ENCODE peak calls at places on chromosomes 4 and X, in eight cellular contexts. U is H9; M is MG63; J is cardiac muscle cell; K is right lobe of liver; X is CD4-positive, alpha-beta memory T cell; V is CD8-positive, alpha-beta memory T cell; S is prostate gland. L is an unnamed sample.

GRCh38 chrX:101051549-101052302 is at the start of gene TRMT2B:
- DNase-seq in K (peak; percentile 82), M (peak; percentile 80), U (peak; percentile 78), X (peak; percentile 81), S (peak; percentile 78), V (peak; percentile 70), J (peak; percentile 70), L (peak; percentile 85)

GRCh38 chrX:115616943-115617563 is 56.1 kb downstream of the PLS3 start:
- DNase-seq in U (no peak), M (peak; percentile 54), J (peak; percentile 30), V (no peak), S (no peak), K (no peak), X (no peak), L (no peak)

GRCh38 chr4:174522183-174523002 is at the start of gene HPGD:
- DNase-seq in V (peak; percentile 77), M (peak; percentile 45), S (peak; percentile 44), J (no peak), U (peak; percentile 68), K (peak; percentile 89), X (peak; percentile 77), L (peak; percentile 53)

GRCh38 chr4:22515888-22516541 is at the start of gene ADGRA3:
- DNase-seq in U (peak; percentile 79), J (peak; percentile 84), M (peak; percentile 76), X (no peak), V (no peak), K (peak; percentile 88), S (peak; percentile 69), L (no peak)

GRCh38 chrX:21683910-21684309 is 25.8 kb upstream of the KLHL34 start:
- DNase-seq in J (no peak), V (no peak), U (no peak), K (no peak), X (no peak), S (no peak), M (no peak), L (no peak)

GRCh38 chr4:10063544-10064300 is 42.4 kb upstream of the SLC2A9 start:
- DNase-seq in X (no peak), K (peak; percentile 78), M (peak; percentile 53), V (no peak), U (peak; percentile 82), J (peak; percentile 94), S (peak; percentile 88), L (no peak)

GRCh38 chr4:23237771-23238170 is 545.0 kb downstream of the GBA3 start:
- DNase-seq in M (no peak), V (no peak), S (no peak), X (no peak), K (peak; percentile 68), U (no peak), J (peak; percentile 12), L (no peak)

GRCh38 chr4:52106701-52107100 is 55.6 kb downstream of the SPATA18 start:
- DNase-seq in J (no peak), S (peak; percentile 22), X (no peak), U (no peak), M (no peak), K (no peak), V (no peak), L (no peak)

GRCh38 chrX:150460063-150460462 is 96.9 kb downstream of the MAMLD1 start:
- DNase-seq in M (no peak), K (no peak), S (no peak), V (no peak), U (no peak), X (no peak), J (no peak), L (no peak)

GRCh38 chrX:72045552-72046277 is 86.0 kb downstream of the RTL5 start:
- DNase-seq in M (no peak), J (no peak), X (no peak), S (peak; percentile 44), V (no peak), U (peak; percentile 78), K (no peak), L (no peak)

GRCh38 chr4:150074064-150074463 is 4.2 kb upstream of the DCLK2 start:
- DNase-seq in U (no peak), V (no peak), J (no peak), S (no peak), K (no peak), M (no peak), X (no peak), L (no peak)

GRCh38 chr4:152731997-152732396 is 47.5 kb downstream of the TIGD4 start:
- DNase-seq in X (no peak), V (no peak), J (no peak), U (no peak), S (no peak), K (no peak), M (no peak), L (no peak)

GRCh38 chr4:136687118-136687517 is 845.2 kb downstream of the PCDH18 start:
- DNase-seq in J (peak; percentile 6), S (no peak), M (no peak), V (no peak), U (peak; percentile 44), X (no peak), K (no peak), L (no peak)

GRCh38 chr4:161256716-161257115 is 907.1 kb downstream of the FSTL5 start:
- DNase-seq in X (no peak), S (no peak), M (no peak), U (no peak), J (no peak), K (no peak), V (no peak), L (no peak)

GRCh38 chrX:49754238-49754857 is 58.6 kb upstream of the PAGE1 start:
- DNase-seq in X (peak; percentile 50), U (peak; percentile 50), K (no peak), J (peak; percentile 44), V (peak; percentile 21), S (peak; percentile 3), M (peak; percentile 4), L (peak; percentile 55)
- H3K27me3 ChIP-seq in X (no peaks in the 10 kb centered on the region), U (no peaks in the 10 kb centered on the region), K (no peaks in the 10 kb centered on the region), J (no peaks in the 10 kb centered on the region), V (no peaks in the 10 kb centered on the region), S (no peaks in the 10 kb centered on the region), M (no peaks in the 10 kb centered on the region), L (no peaks in the 10 kb centered on the region)

GRCh38 chr4:139795476-139795875 is 129.9 kb downstream of the MGST2 start:
- DNase-seq in X (no peak), M (no peak), V (no peak), K (no peak), U (no peak), S (no peak), J (no peak), L (no peak)

GRCh38 chr4:139797287-139797686 is 131.7 kb downstream of the MGST2 start:
- DNase-seq in J (no peak), M (no peak), U (no peak), V (no peak), X (no peak), K (no peak), S (no peak), L (no peak)

GRCh38 chr4:139791681-139792080 is 126.1 kb downstream of the MGST2 start:
- DNase-seq in U (no peak), J (no peak), K (no peak), V (no peak), S (no peak), X (no peak), M (no peak), L (no peak)

GRCh38 chr4:139795915-139796314 is 130.3 kb downstream of the MGST2 start:
- DNase-seq in V (no peak), K (no peak), J (no peak), X (no peak), S (no peak), U (no peak), M (no peak), L (no peak)

DNA sequence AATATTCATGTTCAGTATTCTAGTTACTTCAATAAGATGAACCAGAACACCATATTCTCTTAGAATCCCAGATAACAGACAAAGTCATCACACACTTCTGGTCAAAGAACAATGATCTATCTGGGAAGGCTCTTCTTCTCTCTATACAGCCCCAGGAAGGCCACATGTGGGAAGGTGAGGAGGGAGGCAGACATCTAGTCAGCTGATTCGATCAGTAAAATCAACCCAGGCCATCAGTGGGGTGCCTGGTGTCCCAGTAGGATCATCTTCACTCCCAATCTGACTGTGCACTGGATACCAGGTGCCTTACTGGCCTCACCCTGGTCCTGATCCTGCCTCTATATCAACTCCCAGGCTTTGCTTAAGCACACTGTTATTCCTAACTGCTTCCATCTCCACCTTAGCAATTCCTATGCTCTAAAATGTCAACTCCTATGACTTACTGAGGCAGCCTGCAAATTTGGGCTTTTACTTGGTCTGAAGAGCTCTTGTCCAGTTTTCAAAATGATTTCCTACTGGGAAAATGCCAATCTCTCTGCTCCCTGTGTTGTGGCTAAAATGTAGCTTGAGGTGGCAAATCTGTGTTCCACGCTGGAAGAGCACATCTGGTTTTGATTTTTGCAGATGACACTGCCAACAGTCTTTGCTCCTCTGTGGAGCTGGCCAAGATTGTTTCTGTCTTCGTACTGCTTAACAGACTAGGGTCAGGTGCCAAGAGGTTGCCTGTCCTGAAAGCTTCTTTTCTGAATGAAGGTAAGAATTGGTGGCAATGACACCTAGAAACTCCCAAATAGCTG is 128.7 kb downstream of the MGST2 start:
- DNase-seq in K (no peak), J (peak; percentile 38), X (no peak), V (no peak), S (no peak), U (no peak), M (peak; percentile 34), L (no peak)
- H3K27me3 ChIP-seq in K (no peaks in the 10 kb centered on the region), J (no peaks in the 10 kb centered on the region), X (no peaks in the 10 kb centered on the region), V (no peaks in the 10 kb centered on the region), S (no peaks in the 10 kb centered on the region), U (no peaks in the 10 kb centered on the region), M (no peaks in the 10 kb centered on the region), L (no peaks in the 10 kb centered on the region)

GRCh38 chrX:42385730-42386129 is 392.2 kb downstream of the PPP1R2C start:
- DNase-seq in M (no peak), X (no peak), J (no peak), S (no peak), V (no peak), U (no peak), K (no peak), L (no peak)

GRCh38 chrX:42384956-42385355 is 393.0 kb downstream of the PPP1R2C start:
- DNase-seq in X (no peak), U (no peak), M (peak; percentile 12), K (no peak), V (no peak), J (no peak), S (no peak), L (no peak)

DNA sequence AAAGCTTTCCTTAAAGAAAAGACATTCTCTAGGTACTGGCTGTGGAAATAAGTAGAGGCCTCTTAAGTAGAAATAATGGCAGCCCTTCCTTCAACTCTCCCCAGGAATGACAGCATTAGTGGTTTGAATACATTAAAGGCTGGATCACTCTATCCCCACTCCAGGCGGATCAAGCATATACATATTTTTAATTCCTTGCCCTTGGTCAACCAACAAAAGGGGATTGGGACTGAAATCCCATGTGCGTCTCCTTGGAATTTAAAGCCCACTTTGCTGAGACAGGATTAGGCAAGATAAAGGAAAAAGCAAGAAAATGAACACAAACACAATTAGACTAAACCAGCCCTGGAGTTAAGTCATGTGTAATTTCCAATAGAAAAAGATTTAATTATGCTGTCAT is 391.3 kb downstream of the PPP1R2C start:
- DNase-seq in U (no peak), K (no peak), M (no peak), S (no peak), V (no peak), J (no peak), X (no peak), L (no peak)
- H3K27me3 ChIP-seq in U (no peaks in the 10 kb centered on the region), K (no peaks in the 10 kb centered on the region), M (no peaks in the 10 kb centered on the region), S (no peaks in the 10 kb centered on the region), V (no peaks in the 10 kb centered on the region), J (no peaks in the 10 kb centered on the region), X (no peaks in the 10 kb centered on the region), L (no peaks in the 10 kb centered on the region)

DNA sequence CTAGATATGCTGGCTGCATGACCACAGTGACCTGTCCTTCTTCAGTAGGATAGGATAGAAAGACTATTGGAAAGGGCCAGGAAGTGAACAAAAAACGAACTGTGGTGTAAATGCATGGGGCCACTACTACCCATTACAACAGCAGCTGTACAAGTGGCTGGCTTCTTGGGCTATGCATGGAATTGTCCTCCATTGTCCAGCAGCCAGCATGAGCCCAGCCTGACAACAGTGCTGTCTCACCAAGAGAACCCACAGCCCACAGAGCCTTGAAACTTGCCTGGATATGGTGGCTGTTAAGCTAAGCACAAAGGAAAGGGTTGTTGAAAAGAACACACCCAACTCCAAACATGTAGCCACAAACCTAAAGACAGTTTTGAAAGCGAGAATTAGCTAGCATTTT is 330.2 kb upstream of the F9 start:
- DNase-seq in K (no peak), V (no peak), X (no peak), S (no peak), J (no peak), M (no peak), U (no peak), L (no peak)
- H3K27me3 ChIP-seq in K (no peaks in the 10 kb centered on the region), V (no peaks in the 10 kb centered on the region), X (no peaks in the 10 kb centered on the region), S (no peaks in the 10 kb centered on the region), J (peaks cover 90% of the 10 kb centered on the region), M (no peaks in the 10 kb centered on the region), U (peaks cover 37% of the 10 kb centered on the region), L (no peaks in the 10 kb centered on the region)

L was measured in CD8-positive, alpha-beta T cell.